ENCODE peak calls at places on chromosomes 13 and 19, in eight cellular contexts. P is aorta, K is NCI-H2171 treated with DMSO at 0.1 percent for 48 hours, Q is DMS79, U is spleen, M is uterus, G is Caco-2, Y is lower leg skin. B is an unnamed sample.

GRCh38 chr19:47735131-47735530 is 10.2 kb upstream of the NOP53 start:
- DNase-seq in Y (no peak), G (peak; percentile 43), M (no peak), P (no peak), Q (no peak), K (no peak), U (no peak), B (no peak)

GRCh38 chr13:62049992-62050391 is 634.3 kb upstream of the PCDH20 start:
- DNase-seq in Q (no peak), G (no peak), U (no peak), Y (no peak), P (no peak), M (no peak), K (no peak), B (no peak)

GRCh38 chr13:21237081-21237480 is 60.6 kb downstream of the MRPL57 start:
- DNase-seq in G (no peak), M (no peak), U (no peak), P (no peak), K (no peak), Q (no peak), Y (no peak), B (peak; percentile 48)

GRCh38 chr13:99264053-99264452 is 5.9 kb upstream of the GPR18 start:
- DNase-seq in U (no peak), K (no peak), Q (no peak), Y (no peak), M (no peak), P (no peak), G (no peak), B (no peak)

GRCh38 chr19:3603121-3603841 is 3.4 kb downstream of the TBXA2R start:
- DNase-seq in K (no peak), Y (no peak), Q (no peak), P (peak; percentile 85), M (no peak), U (peak; percentile 71), G (no peak), B (peak; percentile 26)

GRCh38 chr19:18848860-18849661 is 17.3 kb downstream of the UPF1 start:
- DNase-seq in U (peak; percentile 89), K (no peak), G (no peak), Y (peak; percentile 70), P (peak; percentile 91), Q (no peak), M (peak; percentile 73), B (no peak)

GRCh38 chr13:73741111-73741510 is 393.1 kb downstream of the KLF12 start:
- DNase-seq in Q (no peak), M (no peak), Y (no peak), G (no peak), U (no peak), K (no peak), P (no peak), B (no peak)

GRCh38 chr19:42284641-42285341 is 15.7 kb downstream of the CIC start:
- DNase-seq in P (no peak), U (peak; percentile 92), K (peak; percentile 42), Y (no peak), G (peak; percentile 42), Q (no peak), M (peak; percentile 49), B (peak; percentile 65)

GRCh38 chr13:65028101-65028500 is 2202.0 kb downstream of the PCDH9 start:
- DNase-seq in Q (no peak), Y (no peak), P (no peak), K (no peak), M (no peak), U (no peak), G (no peak), B (no peak)

GRCh38 chr13:35771898-35772297 is 295.4 kb upstream of the MAB21L1 start:
- DNase-seq in Y (no peak), U (no peak), G (no peak), Q (no peak), K (no peak), M (no peak), P (no peak), B (no peak)

GRCh38 chr13:44796597-44797517 is 192.4 kb downstream of the NUFIP1 start:
- DNase-seq in K (no peak), Q (peak; percentile 36), P (no peak), G (no peak), U (no peak), Y (no peak), M (no peak), B (peak; percentile 90)

GRCh38 chr13:104473936-104474335 is 1407.7 kb upstream of the SLC10A2 start:
- DNase-seq in G (no peak), Q (no peak), P (no peak), Y (no peak), M (no peak), U (no peak), K (no peak), B (no peak)

GRCh38 chr13:33401238-33401637 is 115.7 kb upstream of the STARD13 start:
- DNase-seq in Q (peak; percentile 86), G (no peak), U (no peak), M (no peak), Y (no peak), P (no peak), K (peak; percentile 24), B (peak; percentile 82)

GRCh38 chr19:46492841-46493235 is 2.8 kb downstream of the PNMA8B start:
- DNase-seq in K (no peak), Q (no peak), P (peak; percentile 50), Y (no peak), U (no peak), M (no peak), G (no peak), B (no peak)

GRCh38 chr13:33644607-33645543 is 173.1 kb upstream of the RFC3 start:
- DNase-seq in G (no peak), Y (no peak), P (no peak), U (no peak), M (peak; percentile 46), Q (no peak), K (no peak), B (peak; percentile 37)

GRCh38 chr13:22169473-22169872 is 498.6 kb downstream of the FGF9 start:
- DNase-seq in M (no peak), Q (no peak), K (no peak), G (no peak), P (no peak), U (no peak), Y (no peak), B (peak; percentile 0)

GRCh38 chr19:42176990-42177685 is 40.3 kb downstream of the DEDD2 start:
- DNase-seq in M (peak; percentile 36), U (peak; percentile 95), G (peak; percentile 74), P (peak; percentile 85), K (peak; percentile 91), Q (peak; percentile 86), Y (no peak), B (peak; percentile 92)

GRCh38 chr19:10288662-10289166 is 1.0 kb upstream of the ICAM5 start:
- DNase-seq in U (no peak), P (peak; percentile 59), K (peak; percentile 33), Y (no peak), G (peak; percentile 85), M (no peak), Q (no peak), B (peak; percentile 79)

GRCh38 chr19:22882797-22883196 is 50.7 kb downstream of the ZNF723 start:
- DNase-seq in Y (no peak), P (no peak), Q (no peak), G (no peak), M (no peak), K (peak; percentile 20), U (no peak), B (peak; percentile 23)

GRCh38 chr19:1478934-1479707 is at the start of gene C19orf25:
- DNase-seq in G (peak; percentile 94), U (peak; percentile 99), Y (peak; percentile 93), Q (peak; percentile 87), P (peak; percentile 97), K (peak; percentile 93), M (peak; percentile 92), B (peak; percentile 98)

GRCh38 chr19:30824809-30825208 is 452.6 kb downstream of the ZNF536 start:
- DNase-seq in Q (no peak), P (no peak), Y (no peak), G (no peak), U (no peak), M (no peak), K (no peak), B (no peak)

GRCh38 chr19:51246153-51246552 is 4.7 kb upstream of the SIGLECL1 start:
- DNase-seq in Q (no peak), M (no peak), K (no peak), G (no peak), P (no peak), Y (no peak), U (no peak), B (no peak)

GRCh38 chr19:39968789-39969188 is 2.2 kb upstream of the PSMC4 start:
- DNase-seq in Q (no peak), K (no peak), M (no peak), U (no peak), G (no peak), Y (no peak), P (no peak), B (no peak)

GRCh38 chr19:55667958-55668357 is 7.1 kb upstream of the EPN1 start:
- DNase-seq in K (no peak), U (no peak), Y (no peak), G (peak; percentile 93), Q (no peak), M (no peak), P (no peak), B (no peak)

GRCh38 chr13:28094311-28094710 is 6.1 kb downstream of the FLT3 start:
- DNase-seq in U (no peak), M (no peak), K (no peak), G (no peak), Y (no peak), P (no peak), Q (no peak), B (no peak)

GRCh38 chr19:3024509-3024869 is 4.6 kb downstream of the TLE2 start:
- DNase-seq in Q (no peak), G (no peak), Y (no peak), P (no peak), U (no peak), M (no peak), K (no peak), B (no peak)

GRCh38 chr19:44596428-44597130 is 16.8 kb upstream of the IGSF23 start:
- DNase-seq in M (no peak), U (no peak), Y (no peak), K (no peak), Q (no peak), G (peak; percentile 86), P (no peak), B (peak; percentile 21)

GRCh38 chr13:109700176-109700575 is 86.2 kb downstream of the IRS2 start:
- DNase-seq in K (peak; percentile 96), G (no peak), P (peak; percentile 76), M (peak; percentile 39), Q (peak; percentile 98), U (no peak), Y (peak; percentile 65), B (peak; percentile 92)

B was measured in NCI-H69.